ENCODE peak calls at places on chromosomes 1 and 21, in nine cellular contexts. C is hepatocyte, H is MCF 10A, D is HFFc6, Z is Panc1, V is uterus, X is testis, P is tibial artery, Q is astrocyte. I is an unnamed sample.

GRCh38 chr1:184497962-184498723 is 111.3 kb downstream of the C1orf21 start:
- DNase-seq in D (no peak), Q (no peak), Z (no peak), X (no peak), C (no peak), P (no peak), V (no peak), H (peak; percentile 23), I (no peak)

GRCh38 chr1:232300461-232300860 is 329.5 kb downstream of the SIPA1L2 start:
- DNase-seq in P (no peak), Q (no peak), D (no peak), H (no peak), C (no peak), X (no peak), V (no peak), Z (no peak), I (no peak)

GRCh38 chr1:39683591-39684312 is 7.5 kb downstream of the HPCAL4 start:
- DNase-seq in C (no peak), Q (no peak), D (no peak), P (no peak), X (no peak), V (no peak), Z (no peak), H (no peak), I (no peak)

GRCh38 chr21:14863745-14864210 is 201.0 kb downstream of the NRIP1 start:
- DNase-seq in Q (peak; percentile 14), H (peak; percentile 36), X (no peak), Z (no peak), P (no peak), V (no peak), C (peak; percentile 56), D (no peak), I (no peak)

GRCh38 chr1:246595146-246595545 is 28.9 kb downstream of the CNST start:
- DNase-seq in P (no peak), Z (no peak), X (no peak), C (no peak), Q (no peak), D (no peak), V (no peak), H (no peak), I (no peak)

GRCh38 chr1:38929476-38929875 is 12.2 kb downstream of the RHBDL2 start:
- DNase-seq in C (no peak), X (no peak), Q (peak; percentile 14), Z (no peak), H (no peak), D (no peak), V (no peak), P (no peak), I (no peak)

GRCh38 chr21:32484706-32485380 is 72.3 kb downstream of the EVA1C start:
- DNase-seq in X (no peak), D (no peak), C (no peak), P (no peak), H (no peak), V (no peak), Q (no peak), Z (no peak), I (no peak)

GRCh38 chr1:69312055-69312732 is 255.5 kb upstream of the LRRC7 start:
- DNase-seq in C (peak; percentile 32), Z (no peak), H (no peak), P (no peak), Q (no peak), D (no peak), V (no peak), X (no peak), I (no peak)

GRCh38 chr1:87744056-87744455 is 415.4 kb downstream of the LMO4 start:
- DNase-seq in Q (no peak), V (no peak), H (no peak), Z (no peak), X (no peak), C (no peak), P (no peak), D (no peak), I (no peak)

GRCh38 chr1:34808051-34808810 is 15.4 kb downstream of the GJA4 start:
- DNase-seq in X (no peak), C (no peak), Q (peak; percentile 29), D (no peak), Z (no peak), P (no peak), V (no peak), H (no peak), I (no peak)

GRCh38 chr1:82388679-82389078 is 587.9 kb downstream of the ADGRL2 start:
- DNase-seq in P (no peak), Q (peak; percentile 88), D (no peak), H (peak; percentile 97), V (no peak), X (no peak), Z (no peak), C (peak; percentile 11), I (no peak)

GRCh38 chr1:202836616-202837403 is 26.1 kb downstream of the PCAT6 start:
- DNase-seq in Z (no peak), P (no peak), H (no peak), V (no peak), D (no peak), C (no peak), X (no peak), Q (no peak), I (no peak)

GRCh38 chr1:85278853-85279314 is 2.5 kb upstream of the BCL10 start:
- DNase-seq in Q (peak; percentile 94), P (no peak), V (peak; percentile 63), X (peak; percentile 49), Z (peak; percentile 99), D (peak; percentile 95), C (peak; percentile 77), H (peak; percentile 91), I (peak; percentile 68)

GRCh38 chr1:207887542-207887941 is 23.4 kb downstream of the CD34 start:
- DNase-seq in X (no peak), C (no peak), Q (no peak), P (no peak), Z (no peak), V (no peak), H (no peak), D (no peak), I (no peak)

GRCh38 chr1:207890136-207890738 is 20.7 kb downstream of the CD34 start:
- DNase-seq in C (no peak), H (peak; percentile 73), D (peak; percentile 72), Z (no peak), Q (peak; percentile 79), V (peak; percentile 83), P (peak; percentile 86), X (peak; percentile 80), I (peak; percentile 75)

GRCh38 chr1:207886227-207886626 is 24.7 kb downstream of the CD34 start:
- DNase-seq in Q (no peak), V (no peak), D (no peak), P (no peak), X (no peak), C (no peak), Z (no peak), H (no peak), I (no peak)

GRCh38 chr1:207891148-207891547 is 19.8 kb downstream of the CD34 start:
- DNase-seq in Z (no peak), H (no peak), P (no peak), V (no peak), X (no peak), C (no peak), Q (no peak), D (no peak), I (no peak)

GRCh38 chr1:207888647-207889046 is 22.3 kb downstream of the CD34 start:
- DNase-seq in C (no peak), Z (no peak), Q (peak; percentile 26), H (peak; percentile 51), V (no peak), X (no peak), D (peak; percentile 60), P (no peak), I (no peak)
- TF ChIP-seq CTCF in C (no peak), Z (no peak), Q (no peak), H (peak; percentile 15), V (no peak), X (no peak), D (peak; percentile 43), P (no peak), I (no peak)

GRCh38 chr1:238690415-238690814 is 696.0 kb upstream of the CHRM3 start:
- DNase-seq in H (peak; percentile 61), D (no peak), Z (no peak), Q (peak; percentile 17), P (no peak), X (no peak), C (no peak), V (no peak), I (no peak)
- TF ChIP-seq CTCF in H (peak; percentile 25), D (peak; percentile 52), Z (no peak), Q (peak; percentile 31), P (no peak), X (no peak), C (no peak), V (no peak), I (peak; percentile 1)

GRCh38 chr1:147919881-147920280 is 8.3 kb upstream of the GPR89B start:
- DNase-seq in D (no peak), P (no peak), H (no peak), Q (no peak), V (no peak), X (no peak), C (no peak), Z (no peak), I (no peak)

GRCh38 chr1:147924813-147925212 is 3.4 kb upstream of the GPR89B start:
- DNase-seq in V (no peak), Q (no peak), C (no peak), D (no peak), P (no peak), Z (no peak), X (no peak), H (no peak), I (no peak)
- TF ChIP-seq CTCF in V (no peak), Q (no peak), C (no peak), D (no peak), P (no peak), Z (no peak), X (no peak), H (no peak), I (no peak)

GRCh38 chr1:176469450-176469985 is 6.5 kb downstream of the PAPPA2 start:
- DNase-seq in C (no peak), Z (no peak), P (no peak), H (no peak), V (no peak), X (no peak), Q (peak; percentile 5), D (no peak), I (no peak)

GRCh38 chr1:176462671-176463225 is at the start of gene PAPPA2:
- DNase-seq in C (no peak), Q (no peak), Z (no peak), X (no peak), H (no peak), V (no peak), D (no peak), P (no peak), I (no peak)

GRCh38 chr1:176471338-176472121 is 8.6 kb downstream of the PAPPA2 start:
- DNase-seq in H (no peak), C (no peak), D (no peak), X (no peak), P (no peak), Q (no peak), Z (no peak), V (no peak), I (no peak)

GRCh38 chr1:176461576-176461975 is 1.4 kb upstream of the PAPPA2 start:
- DNase-seq in D (no peak), X (no peak), P (no peak), V (no peak), Q (no peak), H (no peak), Z (no peak), C (no peak), I (no peak)

DNA sequence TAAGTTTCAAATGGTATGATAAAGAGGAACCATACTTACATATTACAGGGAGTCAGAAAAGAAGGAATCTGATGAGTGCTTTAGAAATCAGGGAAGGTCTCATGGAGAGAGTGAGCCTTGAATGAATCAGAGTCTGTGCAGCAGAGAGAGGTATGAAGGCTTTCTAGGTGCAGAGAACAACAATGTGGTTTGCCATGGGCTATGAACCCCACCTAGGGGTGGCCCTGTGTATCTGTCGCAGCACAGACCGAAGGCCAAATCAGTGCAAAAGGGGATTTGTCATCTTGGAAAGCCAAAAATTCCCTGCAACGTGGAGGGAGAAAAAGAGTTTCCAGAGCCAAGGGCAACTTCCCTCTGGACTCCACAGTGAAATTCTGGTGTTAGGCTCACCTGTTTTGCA is 3.5 kb downstream of the PAPPA2 start:
- DNase-seq in Z (peak; percentile 8), C (peak; percentile 41), P (no peak), D (no peak), X (no peak), V (no peak), Q (no peak), H (peak; percentile 22), I (no peak)
- TF ChIP-seq CTCF in Z (peak; percentile 58), C (peak; percentile 46), P (no peak), D (no peak), X (peak; percentile 18), V (no peak), Q (no peak), H (peak; percentile 16), I (no peak)